ENCODE peak calls at places on chromosomes 5 and 9, in nine cellular contexts. Y is NCI-H1105 treated with DMSO at 0.1 percent for 48 hours; A is upper lobe of left lung; Z is CD8-positive, alpha-beta memory T cell; Q is cardiac fibroblast; B is NCI-H1092; X is posterior vena cava; I is M059J; F is AG09319. G is an unnamed sample.

GRCh38 chr5:139389701-139390638 is at the start of gene MZB1:
- DNase-seq in Y (no peak), F (no peak), Z (peak), I (no peak), Q (no peak), X (peak), B (no peak), A (no peak), G (no peak)

GRCh38 chr9:137385061-137385655 is 37.8 kb downstream of the EXD3 start:
- DNase-seq in Y (no peak), Q (no peak), I (no peak), B (no peak), Z (no peak), X (peak), F (no peak), A (peak), G (no peak)

GRCh38 chr9:114497220-114497619 is 8.1 kb downstream of the WHRN start:
- DNase-seq in A (no peak), Z (no peak), F (no peak), Q (no peak), X (no peak), B (no peak), I (no peak), Y (no peak), G (peak)

GRCh38 chr5:111703662-111704061 is 53.3 kb downstream of the NREP start:
- DNase-seq in F (no peak), Y (no peak), I (no peak), Q (no peak), Z (no peak), B (no peak), A (no peak), X (no peak), G (no peak)

GRCh38 chr5:39216621-39217020 is 2.7 kb downstream of the FYB1 start:
- DNase-seq in A (no peak), Y (no peak), B (no peak), Q (no peak), F (no peak), I (peak), Z (no peak), X (no peak), G (no peak)

GRCh38 chr9:137221477-137222111 is 446 bp downstream of the RNF208 start:
- DNase-seq in A (peak), Y (no peak), X (no peak), Q (no peak), F (no peak), Z (no peak), B (no peak), I (no peak), G (no peak)

GRCh38 chr5:108687599-108688220 is 60.0 kb upstream of the FER start:
- DNase-seq in F (no peak), B (no peak), X (no peak), I (peak), A (no peak), Q (peak), Y (no peak), Z (no peak), G (peak)

GRCh38 chr5:75536147-75536546 is 24.5 kb downstream of the POLK start:
- DNase-seq in B (no peak), I (no peak), Q (no peak), A (no peak), Z (no peak), F (no peak), Y (no peak), X (no peak), G (no peak)

GRCh38 chr5:42650111-42650510 is 106.5 kb upstream of the CCDC152 start:
- DNase-seq in I (no peak), X (no peak), Z (no peak), Y (no peak), B (no peak), A (no peak), F (no peak), Q (no peak), G (no peak)

GRCh38 chr9:93118863-93119702 is 15.0 kb downstream of the NINJ1 start:
- DNase-seq in F (no peak), B (no peak), I (no peak), A (no peak), X (peak), Z (no peak), Q (no peak), Y (no peak), G (no peak)

GRCh38 chr9:96871176-96871575 is 16.9 kb upstream of the ZNF782 start:
- DNase-seq in Y (no peak), A (no peak), Z (no peak), X (no peak), Q (no peak), B (no peak), I (no peak), F (no peak), G (no peak)

GRCh38 chr9:105054488-105054887 is 126.5 kb upstream of the ABCA1 start:
- DNase-seq in F (peak), Q (peak), A (no peak), B (no peak), X (no peak), Z (no peak), I (peak), Y (no peak), G (peak)

GRCh38 chr5:160311491-160312138 is 749 bp downstream of the CCNJL start:
- DNase-seq in A (peak), F (no peak), Y (no peak), Z (no peak), B (no peak), I (peak), X (no peak), Q (peak), G (peak)

GRCh38 chr5:37810311-37810710 is 29.5 kb downstream of the GDNF start:
- DNase-seq in Z (no peak), B (no peak), X (no peak), Q (no peak), A (peak), F (no peak), I (no peak), Y (no peak), G (no peak)

GRCh38 chr9:106859957-106860715 is 2.8 kb upstream of the ZNF462 start:
- DNase-seq in Q (peak), B (no peak), X (peak), Y (peak), Z (no peak), A (peak), F (no peak), I (peak), G (peak)

GRCh38 chr5:157607371-157608161 is 32.0 kb upstream of the ADAM19 start:
- DNase-seq in I (peak), A (no peak), X (no peak), B (no peak), Y (no peak), F (no peak), Z (peak), Q (peak), G (peak)

GRCh38 chr5:67248703-67249589 is 52.3 kb upstream of the CD180 start:
- DNase-seq in Y (no peak), X (no peak), Q (peak), Z (no peak), B (no peak), I (peak), A (no peak), F (peak), G (no peak)

GRCh38 chr9:104810421-104811339 is 46.8 kb downstream of the NIPSNAP3B start:
- DNase-seq in A (no peak), B (peak), X (no peak), Y (peak), F (no peak), Q (no peak), I (peak), Z (no peak), G (peak)

GRCh38 chr5:58773744-58774441 is 191.0 kb downstream of the RAB3C start:
- DNase-seq in B (peak), X (no peak), Y (peak), A (no peak), Z (no peak), Q (peak), F (no peak), I (no peak), G (peak)

GRCh38 chr5:170338933-170339779 is 41.6 kb upstream of the LCP2 start:
- DNase-seq in A (no peak), Q (no peak), X (no peak), Z (peak), B (no peak), Y (no peak), F (no peak), I (no peak), G (no peak)

GRCh38 chr9:131838581-131839280 is 98.9 kb upstream of the RAPGEF1 start:
- DNase-seq in X (peak), B (no peak), Z (no peak), Q (no peak), I (no peak), F (no peak), A (no peak), Y (no peak), G (no peak)

GRCh38 chr5:121313886-121314285 is 537.8 kb upstream of the FTMT start:
- DNase-seq in I (no peak), Y (no peak), A (no peak), X (no peak), Z (no peak), Q (peak), F (no peak), B (no peak), G (no peak)

GRCh38 chr9:79610019-79610760 is 38.4 kb downstream of the TLE4 start:
- DNase-seq in Q (no peak), F (peak), Y (peak), B (peak), X (no peak), Z (no peak), I (peak), A (no peak), G (peak)

GRCh38 chr9:105088499-105088898 is 156.0 kb upstream of the SLC44A1 start:
- DNase-seq in X (no peak), A (no peak), Z (no peak), I (no peak), Y (no peak), Q (no peak), B (no peak), F (no peak), G (no peak)